ENCODE peak calls at places on chromosome 1, in four cellular contexts. One of them, this sample, is unnamed.
A peak's percentile ranks its signal among the peaks of the same experiment; 100 is the strongest.

GRCh38 chr1:217273866-217274265 is 357.0 kb downstream of the GPATCH2 start:
- DNase-seq in heart left ventricle: no peak
- DNase-seq in A549: no peak
- DNase-seq in IMR-90: peak; percentile 58
- DNase-seq in this sample: no peak

GRCh38 chr1:178407215-178407614 is 89.5 kb downstream of the CLEC20A start:
- DNase-seq in heart left ventricle: no peak
- DNase-seq in A549: no peak
- DNase-seq in IMR-90: no peak
- DNase-seq in this sample: no peak

GRCh38 chr1:197775282-197776262 is at the start of gene DENND1B:
- DNase-seq in IMR-90: peak; percentile 61
- DNase-seq in A549: peak; percentile 76
- DNase-seq in heart left ventricle: peak; percentile 90
- DNase-seq in this sample: peak; percentile 16

GRCh38 chr1:54118704-54119103 is 34.1 kb downstream of the CDCP2 start:
- DNase-seq in IMR-90: peak; percentile 90
- DNase-seq in heart left ventricle: no peak
- DNase-seq in A549: peak; percentile 48
- DNase-seq in this sample: peak; percentile 89

GRCh38 chr1:28811766-28812668 is at the start of gene OPRD1:
- DNase-seq in IMR-90: no peak
- DNase-seq in A549: no peak
- DNase-seq in heart left ventricle: no peak
- DNase-seq in this sample: no peak

GRCh38 chr1:89069955-89070354 is 4.9 kb upstream of the GBP1 start:
- DNase-seq in A549: no peak
- DNase-seq in heart left ventricle: no peak
- DNase-seq in IMR-90: no peak
- DNase-seq in this sample: no peak

GRCh38 chr1:41540886-41541591 is 56.6 kb upstream of the EDN2 start:
- DNase-seq in heart left ventricle: no peak
- DNase-seq in A549: no peak
- DNase-seq in IMR-90: peak; percentile 52
- DNase-seq in this sample: peak; percentile 69

GRCh38 chr1:61079276-61079897 is 3.0 kb upstream of the NFIA start:
- DNase-seq in heart left ventricle: no peak
- DNase-seq in A549: no peak
- DNase-seq in IMR-90: no peak
- DNase-seq in this sample: no peak

GRCh38 chr1:38941527-38942019 is at the start of gene RHBDL2:
- DNase-seq in IMR-90: peak; percentile 38
- DNase-seq in heart left ventricle: peak; percentile 78
- DNase-seq in A549: peak; percentile 35
- DNase-seq in this sample: peak; percentile 95

GRCh38 chr1:208036177-208036808 is 125.4 kb upstream of the CD34 start:
- DNase-seq in IMR-90: peak; percentile 31
- DNase-seq in A549: peak; percentile 42
- DNase-seq in heart left ventricle: no peak
- DNase-seq in this sample: no peak

GRCh38 chr1:15100369-15101111 is 53.0 kb upstream of the TMEM51 start:
- DNase-seq in A549: peak; percentile 50
- DNase-seq in IMR-90: peak; percentile 45
- DNase-seq in heart left ventricle: no peak
- DNase-seq in this sample: peak; percentile 45

GRCh38 chr1:43171876-43172531 is at the start of the genes CFAP57 and EBNA1BP2:
- DNase-seq in IMR-90: peak; percentile 93
- DNase-seq in A549: peak; percentile 91
- DNase-seq in heart left ventricle: peak; percentile 92
- DNase-seq in this sample: peak; percentile 89
- TF ChIP-seq POLR2A in IMR-90: peak; percentile 78
- TF ChIP-seq POLR2A in A549: peak; percentile 75
- TF ChIP-seq POLR2A in heart left ventricle: peak; percentile 33
- TF ChIP-seq POLR2A in this sample: peak; percentile 84

DNA sequence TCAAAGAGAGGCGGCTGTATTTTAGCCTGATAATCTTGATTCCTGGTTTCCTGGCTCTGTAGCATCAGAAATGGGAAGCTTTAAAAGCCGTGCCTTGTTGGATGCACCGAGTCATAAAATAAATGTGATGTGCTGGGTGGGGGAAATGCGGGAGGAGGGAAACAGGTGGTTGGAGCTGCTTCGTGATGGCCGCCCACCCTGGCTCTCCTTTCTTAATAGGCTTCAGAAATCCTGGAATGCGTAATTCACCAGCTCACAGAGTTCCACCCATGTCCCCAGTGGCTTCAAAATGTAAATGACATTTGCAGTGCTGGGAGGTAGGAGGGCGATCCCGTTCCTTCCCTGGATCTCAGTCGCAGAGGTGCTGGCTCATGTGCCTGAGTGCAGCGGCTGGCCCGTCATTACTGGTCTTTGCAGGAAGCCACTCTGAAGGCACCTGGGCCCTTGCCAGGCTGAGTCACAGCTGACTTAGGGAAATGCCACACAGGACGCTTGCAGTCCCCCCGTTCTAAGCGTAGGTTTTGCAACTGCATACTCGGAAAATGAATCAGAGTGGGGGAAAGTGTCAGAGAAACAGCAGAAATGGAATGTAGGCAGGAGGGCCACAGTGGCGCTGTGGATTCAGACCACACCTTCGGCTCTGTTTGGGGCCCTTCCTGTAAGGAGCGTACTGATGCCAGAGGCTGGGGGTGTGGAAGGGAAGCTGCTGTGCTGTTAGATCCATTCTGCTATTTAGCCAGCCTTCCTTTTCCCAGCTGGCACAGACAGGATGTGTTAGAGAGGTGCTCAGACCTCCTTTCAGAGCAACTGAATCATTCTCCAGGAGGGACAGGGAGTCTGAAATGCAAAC is 37.6 kb downstream of the GALNT2 start:
- DNase-seq in A549: peak; percentile 98
- DNase-seq in IMR-90: peak; percentile 100
- DNase-seq in heart left ventricle: peak; percentile 94
- DNase-seq in this sample: peak; percentile 87
- TF ChIP-seq POLR2A in A549: no peak
- TF ChIP-seq POLR2A in IMR-90: peak; percentile 68
- TF ChIP-seq POLR2A in heart left ventricle: peak; percentile 7
- TF ChIP-seq POLR2A in this sample: no peak

GRCh38 chr1:228836427-228836826 is 101.1 kb downstream of the RHOU start:
- DNase-seq in heart left ventricle: no peak
- DNase-seq in IMR-90: no peak
- DNase-seq in A549: no peak
- DNase-seq in this sample: no peak
- TF ChIP-seq POLR2A in heart left ventricle: no peak
- TF ChIP-seq POLR2A in IMR-90: no peak
- TF ChIP-seq POLR2A in A549: no peak
- TF ChIP-seq POLR2A in this sample: no peak

GRCh38 chr1:205660361-205660760 is 19.9 kb downstream of the SLC45A3 start:
- DNase-seq in IMR-90: no peak
- DNase-seq in A549: no peak
- DNase-seq in heart left ventricle: no peak
- DNase-seq in this sample: no peak

GRCh38 chr1:205661429-205662134 is 18.7 kb downstream of the SLC45A3 start:
- DNase-seq in IMR-90: no peak
- DNase-seq in heart left ventricle: no peak
- DNase-seq in A549: no peak
- DNase-seq in this sample: no peak

GRCh38 chr1:205652984-205653383 is 21.2 kb upstream of the ELK4 start:
- DNase-seq in heart left ventricle: no peak
- DNase-seq in A549: no peak
- DNase-seq in IMR-90: peak; percentile 65
- DNase-seq in this sample: no peak

GRCh38 chr1:205658943-205659581 is 21.2 kb downstream of the SLC45A3 start:
- DNase-seq in heart left ventricle: peak; percentile 90
- DNase-seq in IMR-90: peak; percentile 53
- DNase-seq in A549: peak; percentile 56
- DNase-seq in this sample: peak; percentile 80

GRCh38 chr1:205656236-205656635 is 24.1 kb downstream of the SLC45A3 start:
- DNase-seq in A549: no peak
- DNase-seq in IMR-90: peak; percentile 63
- DNase-seq in heart left ventricle: no peak
- DNase-seq in this sample: no peak
- TF ChIP-seq POLR2A in A549: no peak
- TF ChIP-seq POLR2A in IMR-90: no peak
- TF ChIP-seq POLR2A in heart left ventricle: no peak
- TF ChIP-seq POLR2A in this sample: no peak

GRCh38 chr1:151342562-151342961 is 4.5 kb downstream of the RFX5 start:
- DNase-seq in heart left ventricle: no peak
- DNase-seq in A549: no peak
- DNase-seq in IMR-90: no peak
- DNase-seq in this sample: no peak

GRCh38 chr1:151347523-151348246 is 633 bp upstream of the RFX5 start:
- DNase-seq in IMR-90: no peak
- DNase-seq in heart left ventricle: no peak
- DNase-seq in A549: no peak
- DNase-seq in this sample: no peak

GRCh38 chr1:151346082-151346768 is 827 bp downstream of the RFX5 start:
- DNase-seq in A549: no peak
- DNase-seq in IMR-90: no peak
- DNase-seq in heart left ventricle: no peak
- DNase-seq in this sample: no peak

GRCh38 chr1:151343587-151343986 is 3.5 kb downstream of the RFX5 start:
- DNase-seq in IMR-90: no peak
- DNase-seq in A549: no peak
- DNase-seq in heart left ventricle: no peak
- DNase-seq in this sample: no peak

DNA sequence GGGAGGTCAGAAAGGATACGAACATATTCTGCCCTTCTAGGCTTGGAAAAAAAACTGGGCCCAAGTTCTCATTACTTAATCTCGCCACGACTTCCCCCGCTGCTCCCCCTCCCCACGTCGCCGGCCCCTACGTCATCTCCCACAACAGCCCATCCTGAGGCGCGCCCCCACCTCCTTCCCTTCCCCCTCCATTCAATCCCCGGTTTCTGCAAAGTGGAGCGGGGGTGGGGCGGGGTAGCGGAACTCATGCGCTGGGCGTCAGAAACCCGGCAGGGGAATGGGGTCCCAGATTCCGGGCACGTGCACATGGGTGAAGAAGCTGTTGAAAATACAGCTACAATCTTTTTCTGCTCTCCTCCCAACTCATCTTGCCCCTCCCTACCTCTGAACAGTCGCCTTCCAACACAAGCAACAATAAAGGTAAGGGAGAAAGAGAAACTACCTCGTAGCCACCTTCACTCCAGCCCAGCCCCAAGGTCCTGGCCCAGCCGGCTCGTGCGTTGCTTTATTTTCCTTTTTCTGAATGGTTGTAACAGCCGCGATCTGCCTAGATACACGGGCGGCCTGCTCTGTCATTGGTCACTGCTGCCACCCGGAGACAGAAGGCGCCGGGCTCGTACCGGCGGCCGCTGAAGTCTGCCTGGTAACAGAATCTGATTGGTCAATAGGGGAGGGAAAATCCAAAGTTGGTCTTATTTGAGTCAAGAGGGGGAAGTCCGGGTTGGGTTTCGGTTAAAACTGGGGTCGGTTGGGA is at the start of gene RFX5:
- DNase-seq in heart left ventricle: peak; percentile 95
- DNase-seq in IMR-90: peak; percentile 98
- DNase-seq in A549: peak; percentile 99
- DNase-seq in this sample: peak; percentile 98
- TF ChIP-seq POLR2A in heart left ventricle: peak; percentile 63
- TF ChIP-seq POLR2A in IMR-90: peak; percentile 73
- TF ChIP-seq POLR2A in A549: peak; percentile 33
- TF ChIP-seq POLR2A in this sample: peak; percentile 34

GRCh38 chr1:234601217-234602017 is 8.6 kb downstream of the IRF2BP2 start:
- DNase-seq in heart left ventricle: no peak
- DNase-seq in IMR-90: peak; percentile 66
- DNase-seq in A549: peak; percentile 69
- DNase-seq in this sample: no peak

GRCh38 chr1:234604393-234604725 is 5.6 kb downstream of the IRF2BP2 start:
- DNase-seq in A549: no peak
- DNase-seq in IMR-90: no peak
- DNase-seq in heart left ventricle: no peak
- DNase-seq in this sample: no peak

GRCh38 chr1:234600418-234601216 is 9.4 kb downstream of the IRF2BP2 start:
- DNase-seq in heart left ventricle: no peak
- DNase-seq in A549: peak; percentile 46
- DNase-seq in IMR-90: no peak
- DNase-seq in this sample: no peak

GRCh38 chr1:234603221-234604204 is 6.5 kb downstream of the IRF2BP2 start:
- DNase-seq in IMR-90: peak; percentile 77
- DNase-seq in A549: peak; percentile 37
- DNase-seq in heart left ventricle: no peak
- DNase-seq in this sample: no peak

DNA sequence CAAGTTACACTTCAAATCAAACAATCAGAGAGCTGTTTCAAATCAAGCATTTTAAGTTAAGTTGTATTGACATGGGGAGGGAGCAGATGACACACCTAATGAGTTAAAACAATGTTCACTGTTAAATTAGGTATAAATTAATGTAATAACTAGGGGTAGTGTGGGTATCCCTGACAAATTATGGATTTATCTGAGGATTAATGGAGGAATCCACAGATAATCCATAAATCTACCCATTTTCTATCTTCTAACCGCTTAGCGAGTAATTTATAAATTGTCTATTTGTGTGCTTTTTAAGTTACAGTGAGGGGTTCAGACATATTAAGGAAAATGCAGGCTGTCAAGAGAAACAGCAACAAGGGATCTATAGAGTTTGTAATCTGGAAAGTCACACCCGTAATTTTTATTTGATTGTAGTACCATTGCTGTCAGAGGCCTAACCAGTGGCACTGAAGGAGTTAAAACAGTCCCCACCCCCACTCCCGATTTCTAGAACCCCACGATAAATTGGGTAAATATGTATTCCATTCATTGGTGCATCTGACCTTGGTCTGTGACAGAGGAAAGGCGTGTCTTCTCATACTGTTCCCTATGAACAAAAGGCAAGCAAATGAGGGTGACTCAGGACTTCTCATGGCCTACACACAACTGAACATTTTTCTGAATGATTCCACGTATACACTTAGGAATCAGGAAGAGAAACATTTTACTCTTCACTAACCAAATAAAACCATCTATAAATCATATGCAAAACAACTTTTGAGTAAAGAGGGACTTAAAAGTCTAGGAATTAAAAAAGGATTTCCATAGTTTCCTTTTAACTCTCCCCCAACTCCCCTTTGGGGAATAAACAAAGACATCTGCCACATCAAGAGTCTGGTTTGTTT is 7.4 kb downstream of the IRF2BP2 start:
- DNase-seq in A549: peak; percentile 95
- DNase-seq in IMR-90: peak; percentile 98
- DNase-seq in heart left ventricle: no peak
- DNase-seq in this sample: no peak
- TF ChIP-seq POLR2A in A549: no peak
- TF ChIP-seq POLR2A in IMR-90: no peak
- TF ChIP-seq POLR2A in heart left ventricle: peak; percentile 75
- TF ChIP-seq POLR2A in this sample: no peak